ENCODE peak calls at places on chromosomes 5 and 9, in seven cellular contexts. U is PC-3, K is psoas muscle, A is colonic mucosa, F is HepG2, P is H9, G is heart left ventricle. C is an unnamed sample. For H3K4me1, the result is how much of the 10 kb centered on the place peaks cover.

GRCh38 chr9:105359899-105360298 is 87.9 kb upstream of the FSD1L start:
- DNase-seq in U (no peak), K (no peak), A (no peak), F (no peak), P (no peak), G (no peak), C (no peak)

GRCh38 chr9:113521693-113522260 is 58.2 kb downstream of the RGS3 start:
- DNase-seq in U (no peak), K (no peak), A (no peak), F (no peak), P (no peak), G (no peak), C (no peak)

GRCh38 chr5:81495286-81495685 is 101.4 kb upstream of the ACOT12 start:
- DNase-seq in U (no peak), K (no peak), A (no peak), F (no peak), P (no peak), G (no peak), C (no peak)

GRCh38 chr5:163696270-163696887 is 191.0 kb downstream of the MAT2B start:
- DNase-seq in U (peak), K (no peak), A (peak), F (peak), P (peak), G (no peak), C (peak)

GRCh38 chr9:123309611-123310010 is 41.2 kb upstream of the STRBP start:
- DNase-seq in U (no peak), K (no peak), A (no peak), F (no peak), P (no peak), G (no peak), C (no peak)

GRCh38 chr9:134189475-134190231 is 25.3 kb upstream of the RNU6ATAC start:
- DNase-seq in U (no peak), K (peak), A (no peak), F (no peak), P (no peak), G (peak), C (no peak)

GRCh38 chr5:2093859-2094615 is 211.3 kb upstream of the IRX4 start:
- DNase-seq in U (peak), K (peak), A (no peak), F (no peak), P (no peak), G (no peak), C (no peak)

GRCh38 chr9:94951591-94952115 is 225.2 kb downstream of the AOPEP start:
- DNase-seq in U (no peak), K (no peak), A (peak), F (no peak), P (no peak), G (no peak), C (peak)

GRCh38 chr5:140322751-140323731 is 20.1 kb upstream of the PFDN1 start:
- DNase-seq in U (peak), K (no peak), A (no peak), F (peak), P (no peak), G (no peak), C (no peak)

GRCh38 chr5:122415481-122416120 is 103.6 kb downstream of the SNCAIP start:
- DNase-seq in U (peak), K (peak), A (peak), F (peak), P (peak), G (no peak), C (peak)

GRCh38 chr5:172699423-172699822 is 58.4 kb downstream of the NEURL1B start:
- DNase-seq in U (no peak), K (peak), A (no peak), F (no peak), P (no peak), G (peak), C (no peak)

GRCh38 chr9:116238225-116238624 is 84.6 kb downstream of the PAPPA start:
- DNase-seq in U (peak), K (no peak), A (no peak), F (no peak), P (no peak), G (no peak), C (no peak)

GRCh38 chr9:129230302-129230701 is 52.2 kb upstream of the IER5L start:
- DNase-seq in U (no peak), K (peak), A (no peak), F (no peak), P (no peak), G (no peak), C (no peak)

GRCh38 chr9:134807726-134808125 is 72.9 kb upstream of the FCN2 start:
- DNase-seq in U (no peak), K (no peak), A (no peak), F (no peak), P (no peak), G (no peak), C (no peak)

GRCh38 chr9:70480405-70480980 is 66.0 kb upstream of the KLF9 start:
- DNase-seq in U (peak), K (peak), A (peak), F (no peak), P (no peak), G (peak), C (peak)

GRCh38 chr5:31987985-31988710 is 186.0 kb downstream of the GOLPH3 start:
- DNase-seq in U (peak), K (no peak), A (no peak), F (no peak), P (no peak), G (no peak), C (no peak)

GRCh38 chr5:122902263-122902662 is 56.9 kb downstream of the SNX24 start:
- DNase-seq in U (no peak), K (no peak), A (no peak), F (no peak), P (no peak), G (no peak), C (no peak)

GRCh38 chr5:28370896-28371295 is 1332.5 kb upstream of the CDH9 start:
- DNase-seq in U (no peak), K (no peak), A (no peak), F (no peak), P (no peak), G (no peak), C (no peak)

GRCh38 chr9:97310896-97311295 is 3.4 kb downstream of the CCDC180 start:
- DNase-seq in U (no peak), K (no peak), A (no peak), F (no peak), P (no peak), G (no peak), C (no peak)

GRCh38 chr9:14616188-14616982 is 76.8 kb downstream of the ZDHHC21 start:
- DNase-seq in U (peak), K (no peak), A (no peak), F (peak), P (no peak), G (no peak), C (no peak)

GRCh38 chr5:172450861-172451695 is 3.2 kb downstream of the SH3PXD2B start:
- DNase-seq in U (peak), K (no peak), A (no peak), F (no peak), P (peak), G (no peak), C (peak)

GRCh38 chr9:318646-319045 is 104.0 kb downstream of the DOCK8 start:
- DNase-seq in U (no peak), K (no peak), A (no peak), F (no peak), P (no peak), G (no peak), C (no peak)

GRCh38 chr5:179343902-179344300 is 1.4 kb downstream of the ADAMTS2 start:
- DNase-seq in U (no peak), K (no peak), A (peak), F (no peak), P (peak), G (no peak), C (peak)

GRCh38 chr9:2338770-2339169 is 282.8 kb upstream of the VLDLR start:
- DNase-seq in U (peak), K (no peak), A (no peak), F (no peak), P (no peak), G (no peak), C (no peak)

GRCh38 chr5:15844871-15845270 is 334.7 kb downstream of the MARCHF11 start:
- DNase-seq in U (no peak), K (no peak), A (no peak), F (no peak), P (no peak), G (no peak), C (no peak)

GRCh38 chr5:14582797-14583137 is 1.2 kb downstream of the OTULINL start:
- DNase-seq in U (peak), K (no peak), A (no peak), F (no peak), P (no peak), G (no peak), C (no peak)

GRCh38 chr5:43802651-43803050 is 199.7 kb downstream of the NNT start:
- DNase-seq in U (no peak), K (no peak), A (no peak), F (no peak), P (no peak), G (no peak), C (no peak)

GRCh38 chr5:41115281-41115680 is 44.1 kb upstream of the MROH2B start:
- DNase-seq in U (peak), K (no peak), A (no peak), F (no peak), P (no peak), G (no peak), C (no peak)

GRCh38 chr5:144638802-144639201 is 468.1 kb downstream of the KCTD16 start:
- DNase-seq in U (no peak), K (no peak), A (no peak), F (no peak), P (no peak), G (no peak), C (no peak)

GRCh38 chr5:154097031-154097430 is 58.3 kb downstream of the MFAP3 start:
- DNase-seq in U (peak), K (no peak), A (no peak), F (peak), P (peak), G (no peak), C (no peak)

GRCh38 chr9:77475641-77476473 is 172.3 kb downstream of the GNA14 start:
- DNase-seq in U (no peak), K (no peak), A (no peak), F (no peak), P (no peak), G (no peak), C (no peak)

GRCh38 chr5:68823301-68823700 is 270.5 kb upstream of the SLC30A5 start:
- DNase-seq in U (no peak), K (no peak), A (no peak), F (no peak), P (no peak), G (no peak), C (no peak)

GRCh38 chr9:127426756-127427155 is 2.6 kb downstream of the ZNF79 start:
- DNase-seq in U (no peak), K (no peak), A (no peak), F (no peak), P (no peak), G (no peak), C (no peak)

GRCh38 chr5:32283539-32284377 is 29.0 kb downstream of the MTMR12 start:
- DNase-seq in U (peak), K (no peak), A (no peak), F (no peak), P (no peak), G (no peak), C (no peak)

DNA sequence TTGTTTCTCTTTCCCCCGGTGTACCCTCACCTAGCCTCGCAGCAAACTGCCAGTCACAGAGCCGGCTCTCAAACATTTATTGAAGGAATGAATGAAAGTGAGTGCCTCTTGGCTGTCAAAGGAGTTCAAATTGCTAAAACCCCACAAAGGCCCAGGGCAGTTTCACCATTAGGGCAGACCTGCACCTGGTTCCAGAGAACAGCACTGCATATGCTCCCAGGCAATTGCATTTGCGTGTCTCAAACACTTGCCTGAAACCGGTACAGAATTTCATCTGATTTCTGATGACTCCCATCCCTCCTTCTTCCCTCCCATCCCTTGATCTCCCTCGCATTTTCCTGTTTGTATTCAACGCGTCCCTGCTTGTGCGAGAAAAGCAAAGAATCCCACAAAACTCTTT is 165.6 kb upstream of the ZNF462 start:
- DNase-seq in U (no peak), K (no peak), A (no peak), F (no peak), P (no peak), G (no peak), C (no peak)
- H3K4me1 ChIP-seq in U (under half), K (under half), A (under half), F (under half), P (under half), G (under half), C (under half)

GRCh38 chr5:99004960-99005359 is 76.2 kb upstream of the CHD1 start:
- DNase-seq in U (no peak), K (no peak), A (no peak), F (no peak), P (no peak), G (no peak), C (no peak)

GRCh38 chr5:99000221-99000620 is 71.4 kb upstream of the CHD1 start:
- DNase-seq in U (no peak), K (no peak), A (no peak), F (no peak), P (no peak), G (no peak), C (no peak)

GRCh38 chr5:98999631-99000030 is 70.8 kb upstream of the CHD1 start:
- DNase-seq in U (no peak), K (no peak), A (no peak), F (no peak), P (no peak), G (no peak), C (no peak)

GRCh38 chr5:98997000-98997399 is 68.2 kb upstream of the CHD1 start:
- DNase-seq in U (peak), K (no peak), A (no peak), F (peak), P (no peak), G (no peak), C (no peak)

DNA sequence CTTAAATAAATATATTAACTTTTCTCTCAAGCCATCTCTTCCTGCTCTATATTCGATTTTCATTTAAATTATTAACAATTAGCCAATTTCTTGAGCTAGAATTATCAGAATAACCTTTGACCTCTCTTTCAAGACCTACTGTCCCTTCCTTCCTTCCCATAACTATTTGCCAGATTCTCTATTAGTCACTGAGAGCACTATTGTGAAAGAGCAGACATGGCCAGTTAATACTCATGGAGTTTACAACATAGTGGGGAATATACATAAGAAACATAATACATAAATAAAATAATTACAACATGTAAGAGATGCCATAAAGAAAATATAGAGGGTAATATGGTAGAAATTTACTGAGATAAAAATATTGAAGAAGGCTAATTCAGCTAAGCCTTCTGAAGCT is 72.1 kb upstream of the CHD1 start:
- DNase-seq in U (peak), K (no peak), A (no peak), F (no peak), P (no peak), G (no peak), C (no peak)
- TF ChIP-seq CTCF in U (no peak), K (no peak), A (no peak), F (no peak), P (no peak), G (no peak), C (no peak)

DNA sequence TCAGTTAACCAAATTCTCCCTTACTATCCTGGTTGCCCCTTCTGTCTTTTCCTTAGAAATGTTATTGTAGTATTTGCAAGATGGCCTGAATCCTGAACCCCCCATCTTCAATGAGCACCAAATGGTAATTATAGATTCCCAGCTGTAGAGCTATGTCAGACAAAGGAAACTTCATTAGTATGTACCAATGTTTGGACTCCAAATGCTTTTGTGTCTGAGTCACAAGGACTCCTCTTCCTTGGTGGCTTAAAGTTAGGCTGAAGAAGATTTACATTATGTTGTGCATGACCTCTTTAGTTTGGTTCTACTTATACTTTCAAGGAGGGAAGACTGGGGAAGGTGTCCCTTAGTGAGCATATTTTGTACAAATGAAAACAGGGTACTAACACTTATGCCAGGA is 105.9 kb upstream of the CDKN2B start:
- DNase-seq in U (peak), K (no peak), A (no peak), F (no peak), P (no peak), G (no peak), C (no peak)
- H3K4me1 ChIP-seq in U (half or more), K (under half), A (under half), F (under half), P (under half), G (under half), C (under half)

DNA sequence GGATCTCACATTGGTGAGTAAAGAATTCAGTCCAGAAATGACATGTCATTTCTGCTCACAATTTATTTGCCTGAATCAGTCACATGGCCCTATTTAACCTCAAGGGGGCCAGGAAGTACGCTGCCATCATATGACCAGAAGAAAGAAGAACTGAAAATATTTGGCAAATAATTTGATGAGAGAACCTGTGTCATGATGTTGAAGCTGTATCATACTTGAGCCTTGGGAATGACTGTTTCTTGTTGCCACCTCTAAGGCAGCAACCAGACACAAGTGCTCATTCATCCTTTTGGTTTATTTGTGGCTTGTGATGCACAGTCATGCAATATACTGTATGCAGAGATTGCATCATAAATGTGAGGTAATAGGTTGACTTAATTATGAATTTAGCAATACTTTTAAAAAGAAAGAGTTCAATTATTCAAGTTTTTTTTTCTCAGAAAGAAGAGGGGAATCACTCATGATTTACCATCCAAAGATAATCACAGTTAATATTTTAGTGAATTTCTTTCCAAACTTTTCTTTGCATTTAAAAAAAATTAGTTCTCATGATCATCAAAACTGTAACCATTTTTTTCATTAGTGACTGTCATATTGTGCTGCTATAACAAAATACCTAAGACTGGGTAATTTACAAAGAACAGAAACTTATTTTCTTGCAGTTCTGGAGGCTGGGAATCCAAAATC is 8.2 kb upstream of the ZFYVE16 start:
- DNase-seq in U (peak), K (no peak), A (no peak), F (peak), P (no peak), G (no peak), C (no peak)
- TF ChIP-seq CTCF in U (no peak), K (no peak), A (no peak), F (no peak), P (no peak), G (no peak), C (no peak)

GRCh38 chr9:107925756-107926297 is 436.3 kb upstream of the KLF4 start:
- DNase-seq in U (no peak), K (no peak), A (no peak), F (no peak), P (no peak), G (no peak), C (no peak)

GRCh38 chr9:107931071-107931715 is 441.6 kb upstream of the KLF4 start:
- DNase-seq in U (no peak), K (no peak), A (no peak), F (no peak), P (no peak), G (no peak), C (no peak)

GRCh38 chr9:107927276-107927675 is 437.7 kb upstream of the KLF4 start:
- DNase-seq in U (no peak), K (no peak), A (no peak), F (no peak), P (no peak), G (no peak), C (no peak)

GRCh38 chr9:107929439-107929838 is 439.9 kb upstream of the KLF4 start:
- DNase-seq in U (no peak), K (peak), A (peak), F (no peak), P (no peak), G (peak), C (peak)

DNA sequence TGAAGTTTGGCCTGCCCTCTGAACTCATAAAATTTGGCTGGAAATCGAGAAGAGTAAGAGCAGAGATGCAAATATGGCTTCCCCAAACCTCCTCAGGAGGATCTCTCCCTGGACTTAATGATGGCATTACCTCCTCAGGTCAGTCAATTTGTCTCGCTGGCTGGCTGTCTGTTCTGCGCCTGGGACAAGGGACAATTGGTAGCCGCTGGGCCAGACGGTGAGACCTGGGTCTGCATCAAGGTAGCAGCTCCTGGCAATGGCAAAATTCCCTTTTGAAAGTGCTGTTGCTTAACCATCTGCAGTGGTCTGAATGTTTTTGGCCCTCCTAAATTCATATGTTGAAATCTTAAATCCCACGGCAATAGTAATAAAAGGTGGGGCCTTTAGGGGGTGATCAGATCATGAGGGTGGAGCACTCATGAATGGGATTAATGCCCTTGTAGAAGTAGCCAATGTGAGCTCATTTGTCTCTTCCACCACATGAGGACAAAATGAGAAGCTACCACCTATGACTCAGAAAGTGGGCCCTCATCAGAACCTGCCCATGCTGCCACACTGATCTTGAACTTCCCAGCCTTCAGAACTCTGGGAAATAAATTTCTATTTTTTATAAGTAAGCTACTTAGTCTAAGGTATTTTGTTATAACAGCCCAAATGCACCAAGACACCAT is 439.3 kb upstream of the KLF4 start:
- DNase-seq in U (no peak), K (peak), A (no peak), F (no peak), P (no peak), G (no peak), C (no peak)
- H3K4me1 ChIP-seq in U (under half), K (under half), A (under half), F (under half), P (under half), G (under half), C (under half)

DNA sequence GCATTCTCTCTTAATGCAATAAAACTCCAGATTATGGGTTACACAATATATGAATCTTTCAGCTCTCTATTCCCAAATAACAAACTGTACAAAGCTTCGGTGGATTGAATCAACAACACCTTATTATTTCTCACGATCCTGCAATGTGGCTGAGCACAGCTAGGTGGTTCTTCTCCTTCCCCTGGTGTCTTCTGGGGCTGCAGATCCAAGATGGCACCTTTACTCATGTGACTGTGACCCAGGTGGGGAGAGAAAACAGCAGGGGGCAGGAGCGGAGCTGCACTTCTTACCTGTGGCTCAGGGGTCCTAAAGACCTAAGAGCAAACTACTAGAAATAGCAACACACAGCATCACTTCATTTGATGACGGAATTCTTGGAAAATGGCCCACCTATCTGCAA is 233.1 kb downstream of the IRX1 start:
- DNase-seq in U (no peak), K (no peak), A (no peak), F (no peak), P (no peak), G (no peak), C (no peak)
- TF ChIP-seq CTCF in U (no peak), K (no peak), A (no peak), F (no peak), P (peak), G (no peak), C (no peak)